ENCODE peak calls at places on chromosomes 12 and 14, in eight cellular contexts. One of them, this sample, is unnamed.

GRCh38 chr14:91361236-91361811 is 56.3 kb downstream of the CCDC88C start:
- DNase-seq in stomach: no peak
- DNase-seq in pancreas: no peak
- DNase-seq in left lung: peak; percentile 82
- DNase-seq in K562: no peak
- DNase-seq in colonic mucosa: no peak
- DNase-seq in fibroblast of the aortic adventitia: peak; percentile 17
- DNase-seq in left ventricle myocardium inferior: no peak
- DNase-seq in this sample: no peak

GRCh38 chr14:41096131-41096530 is 510.5 kb upstream of the LRFN5 start:
- DNase-seq in stomach: no peak
- DNase-seq in pancreas: no peak
- DNase-seq in left lung: no peak
- DNase-seq in K562: no peak
- DNase-seq in colonic mucosa: no peak
- DNase-seq in fibroblast of the aortic adventitia: no peak
- DNase-seq in left ventricle myocardium inferior: no peak
- DNase-seq in this sample: no peak

GRCh38 chr12:26361964-26362363 is 166.6 kb downstream of the SSPN start:
- DNase-seq in stomach: no peak
- DNase-seq in pancreas: no peak
- DNase-seq in left lung: no peak
- DNase-seq in K562: no peak
- DNase-seq in colonic mucosa: no peak
- DNase-seq in fibroblast of the aortic adventitia: no peak
- DNase-seq in left ventricle myocardium inferior: no peak
- DNase-seq in this sample: no peak

GRCh38 chr12:6608592-6609311 is 1.6 kb upstream of the CHD4 start:
- DNase-seq in stomach: no peak
- DNase-seq in pancreas: no peak
- DNase-seq in left lung: no peak
- DNase-seq in K562: no peak
- DNase-seq in colonic mucosa: no peak
- DNase-seq in fibroblast of the aortic adventitia: peak; percentile 37
- DNase-seq in left ventricle myocardium inferior: peak; percentile 25
- DNase-seq in this sample: no peak

GRCh38 chr12:86134571-86134970 is 121.6 kb downstream of the MGAT4C start:
- DNase-seq in stomach: no peak
- DNase-seq in pancreas: no peak
- DNase-seq in left lung: no peak
- DNase-seq in K562: no peak
- DNase-seq in colonic mucosa: no peak
- DNase-seq in fibroblast of the aortic adventitia: peak; percentile 13
- DNase-seq in left ventricle myocardium inferior: no peak
- DNase-seq in this sample: no peak

GRCh38 chr12:65656904-65657351 is 167.4 kb upstream of the HMGA2 start:
- DNase-seq in stomach: no peak
- DNase-seq in pancreas: no peak
- DNase-seq in left lung: no peak
- DNase-seq in K562: peak; percentile 26
- DNase-seq in colonic mucosa: no peak
- DNase-seq in fibroblast of the aortic adventitia: peak; percentile 94
- DNase-seq in left ventricle myocardium inferior: no peak
- DNase-seq in this sample: peak; percentile 100

GRCh38 chr14:64671591-64671990 is 32.6 kb upstream of the PLEKHG3 start:
- DNase-seq in stomach: no peak
- DNase-seq in pancreas: no peak
- DNase-seq in left lung: no peak
- DNase-seq in K562: peak; percentile 37
- DNase-seq in colonic mucosa: no peak
- DNase-seq in fibroblast of the aortic adventitia: peak; percentile 88
- DNase-seq in left ventricle myocardium inferior: no peak
- DNase-seq in this sample: peak; percentile 58

GRCh38 chr12:71605034-71605433 is 58.6 kb downstream of the ZFC3H1 start:
- DNase-seq in stomach: no peak
- DNase-seq in pancreas: no peak
- DNase-seq in left lung: no peak
- DNase-seq in K562: no peak
- DNase-seq in colonic mucosa: no peak
- DNase-seq in fibroblast of the aortic adventitia: no peak
- DNase-seq in left ventricle myocardium inferior: no peak
- DNase-seq in this sample: no peak

GRCh38 chr12:92614502-92614901 is 88.3 kb upstream of the PLEKHG7 start:
- DNase-seq in stomach: no peak
- DNase-seq in pancreas: no peak
- DNase-seq in left lung: no peak
- DNase-seq in K562: no peak
- DNase-seq in colonic mucosa: no peak
- DNase-seq in fibroblast of the aortic adventitia: peak; percentile 19
- DNase-seq in left ventricle myocardium inferior: no peak
- DNase-seq in this sample: no peak

GRCh38 chr14:44941591-44941990 is 20.2 kb downstream of the KLHL28 start:
- DNase-seq in stomach: no peak
- DNase-seq in pancreas: no peak
- DNase-seq in left lung: no peak
- DNase-seq in K562: no peak
- DNase-seq in colonic mucosa: no peak
- DNase-seq in fibroblast of the aortic adventitia: peak; percentile 25
- DNase-seq in left ventricle myocardium inferior: no peak
- DNase-seq in this sample: no peak

GRCh38 chr12:63845726-63846125 is 1.2 kb downstream of the SRGAP1 start:
- DNase-seq in stomach: no peak
- DNase-seq in pancreas: no peak
- DNase-seq in left lung: no peak
- DNase-seq in K562: no peak
- DNase-seq in colonic mucosa: peak; percentile 52
- DNase-seq in fibroblast of the aortic adventitia: peak; percentile 58
- DNase-seq in left ventricle myocardium inferior: no peak
- DNase-seq in this sample: no peak

GRCh38 chr12:124361074-124361965 is 66.4 kb downstream of the RFLNA start:
- DNase-seq in stomach: no peak
- DNase-seq in pancreas: no peak
- DNase-seq in left lung: no peak
- DNase-seq in K562: no peak
- DNase-seq in colonic mucosa: peak; percentile 45
- DNase-seq in fibroblast of the aortic adventitia: peak; percentile 44
- DNase-seq in left ventricle myocardium inferior: no peak
- DNase-seq in this sample: no peak

GRCh38 chr12:53701518-53702264 is 25.6 kb downstream of the CALCOCO1 start:
- DNase-seq in stomach: peak; percentile 85
- DNase-seq in pancreas: peak; percentile 88
- DNase-seq in left lung: peak; percentile 92
- DNase-seq in K562: peak; percentile 76
- DNase-seq in colonic mucosa: peak; percentile 84
- DNase-seq in fibroblast of the aortic adventitia: peak; percentile 81
- DNase-seq in left ventricle myocardium inferior: peak; percentile 80
- DNase-seq in this sample: peak; percentile 45

GRCh38 chr12:75585309-75585708 is 73.9 kb upstream of the KRR1 start:
- DNase-seq in stomach: no peak
- DNase-seq in pancreas: no peak
- DNase-seq in left lung: no peak
- DNase-seq in K562: no peak
- DNase-seq in colonic mucosa: no peak
- DNase-seq in fibroblast of the aortic adventitia: peak; percentile 85
- DNase-seq in left ventricle myocardium inferior: no peak
- DNase-seq in this sample: no peak

GRCh38 chr12:80625901-80626300 is 81.5 kb upstream of the MYF6 start:
- DNase-seq in stomach: no peak
- DNase-seq in pancreas: no peak
- DNase-seq in left lung: no peak
- DNase-seq in K562: no peak
- DNase-seq in colonic mucosa: no peak
- DNase-seq in fibroblast of the aortic adventitia: no peak
- DNase-seq in left ventricle myocardium inferior: no peak
- DNase-seq in this sample: no peak

GRCh38 chr12:132218915-132219314 is 74.7 kb downstream of the NOC4L start:
- DNase-seq in stomach: no peak
- DNase-seq in pancreas: peak; percentile 43
- DNase-seq in left lung: peak; percentile 47
- DNase-seq in K562: peak; percentile 71
- DNase-seq in colonic mucosa: no peak
- DNase-seq in fibroblast of the aortic adventitia: no peak
- DNase-seq in left ventricle myocardium inferior: no peak
- DNase-seq in this sample: no peak

GRCh38 chr14:99938376-99938775 is 126.8 kb upstream of the EVL start:
- DNase-seq in stomach: no peak
- DNase-seq in pancreas: no peak
- DNase-seq in left lung: no peak
- DNase-seq in K562: no peak
- DNase-seq in colonic mucosa: no peak
- DNase-seq in fibroblast of the aortic adventitia: no peak
- DNase-seq in left ventricle myocardium inferior: no peak
- DNase-seq in this sample: no peak

GRCh38 chr12:95244350-95244749 is 26.7 kb downstream of the VEZT start:
- DNase-seq in stomach: no peak
- DNase-seq in pancreas: no peak
- DNase-seq in left lung: no peak
- DNase-seq in K562: peak; percentile 45
- DNase-seq in colonic mucosa: no peak
- DNase-seq in fibroblast of the aortic adventitia: no peak
- DNase-seq in left ventricle myocardium inferior: no peak
- DNase-seq in this sample: no peak
- H3K4me3 ChIP-seq in stomach: no peak overlapping the region
- H3K4me3 ChIP-seq in pancreas: no peak overlapping the region
- H3K4me3 ChIP-seq in left lung: no peak overlapping the region
- H3K4me3 ChIP-seq in K562: no peak overlapping the region
- H3K4me3 ChIP-seq in colonic mucosa: no peak overlapping the region
- H3K4me3 ChIP-seq in fibroblast of the aortic adventitia: no peak overlapping the region
- H3K4me3 ChIP-seq in left ventricle myocardium inferior: no peak overlapping the region
- H3K4me3 ChIP-seq in this sample: no peak overlapping the region

GRCh38 chr14:20834899-20835298 is 32.3 kb upstream of the RNASE1 start:
- DNase-seq in stomach: no peak
- DNase-seq in pancreas: no peak
- DNase-seq in left lung: no peak
- DNase-seq in K562: no peak
- DNase-seq in colonic mucosa: no peak
- DNase-seq in fibroblast of the aortic adventitia: no peak
- DNase-seq in left ventricle myocardium inferior: no peak
- DNase-seq in this sample: no peak

GRCh38 chr14:20841096-20841495 is 38.5 kb upstream of the RNASE1 start:
- DNase-seq in stomach: no peak
- DNase-seq in pancreas: no peak
- DNase-seq in left lung: no peak
- DNase-seq in K562: no peak
- DNase-seq in colonic mucosa: no peak
- DNase-seq in fibroblast of the aortic adventitia: no peak
- DNase-seq in left ventricle myocardium inferior: no peak
- DNase-seq in this sample: no peak

GRCh38 chr14:20830831-20831230 is 28.2 kb upstream of the RNASE1 start:
- DNase-seq in stomach: no peak
- DNase-seq in pancreas: no peak
- DNase-seq in left lung: no peak
- DNase-seq in K562: no peak
- DNase-seq in colonic mucosa: no peak
- DNase-seq in fibroblast of the aortic adventitia: no peak
- DNase-seq in left ventricle myocardium inferior: no peak
- DNase-seq in this sample: no peak

GRCh38 chr14:20836668-20837338 is 34.2 kb upstream of the RNASE1 start:
- DNase-seq in stomach: peak; percentile 58
- DNase-seq in pancreas: no peak
- DNase-seq in left lung: no peak
- DNase-seq in K562: peak; percentile 32
- DNase-seq in colonic mucosa: no peak
- DNase-seq in fibroblast of the aortic adventitia: peak; percentile 54
- DNase-seq in left ventricle myocardium inferior: no peak
- DNase-seq in this sample: no peak
- TF ChIP-seq CTCF in stomach: peak; percentile 19
- TF ChIP-seq CTCF in pancreas: peak; percentile 37
- TF ChIP-seq CTCF in left lung: peak; percentile 48
- TF ChIP-seq CTCF in K562: peak; percentile 23
- TF ChIP-seq CTCF in colonic mucosa: no peak
- TF ChIP-seq CTCF in fibroblast of the aortic adventitia: peak; percentile 54
- TF ChIP-seq CTCF in left ventricle myocardium inferior: peak; percentile 50
- TF ChIP-seq CTCF in this sample: peak; percentile 43

DNA sequence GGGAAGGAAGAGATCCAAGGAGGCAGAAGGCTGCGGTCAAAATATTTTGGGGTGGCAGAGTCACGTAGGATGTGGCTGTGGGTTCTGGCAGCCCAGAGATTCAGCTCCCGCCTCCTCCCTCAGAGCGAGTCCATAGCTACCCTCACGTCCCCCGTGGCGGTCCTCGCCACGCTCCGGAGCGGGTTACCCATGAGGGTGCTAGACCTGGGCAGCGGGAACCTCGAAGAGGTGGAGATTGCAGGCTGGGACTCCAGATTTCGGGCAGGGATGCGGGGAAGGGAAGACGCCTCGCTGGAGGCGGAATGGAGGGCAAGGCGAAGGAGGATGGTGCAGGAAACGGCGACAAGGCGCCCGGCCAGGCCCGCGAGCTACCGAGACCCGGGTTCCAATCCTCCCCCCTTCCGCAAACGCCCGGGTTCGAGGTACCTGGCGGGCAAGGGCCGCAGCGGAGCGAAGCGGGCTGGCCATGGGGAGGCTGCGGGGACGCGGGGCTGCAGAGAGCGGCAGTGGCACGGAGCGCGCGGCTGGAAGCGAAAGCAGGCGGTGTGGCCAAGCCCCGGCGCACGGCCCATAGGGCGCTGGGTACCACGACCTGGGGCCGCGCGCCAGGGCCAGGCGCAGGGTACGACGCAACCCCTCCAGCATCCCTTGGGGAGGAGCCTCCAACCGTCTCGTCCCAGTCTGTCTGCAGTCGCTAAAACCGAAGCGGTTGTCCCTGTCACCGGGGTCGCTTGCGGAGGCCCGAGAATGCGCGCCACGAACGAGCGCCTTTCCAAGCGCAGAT is 46.2 kb downstream of the BCAT1 start:
- DNase-seq in stomach: no peak
- DNase-seq in pancreas: peak; percentile 61
- DNase-seq in left lung: peak; percentile 91
- DNase-seq in K562: no peak
- DNase-seq in colonic mucosa: no peak
- DNase-seq in fibroblast of the aortic adventitia: no peak
- DNase-seq in left ventricle myocardium inferior: peak; percentile 22
- DNase-seq in this sample: no peak
- H3K4me3 ChIP-seq in stomach: peak overlapping the region; percentile 48
- H3K4me3 ChIP-seq in pancreas: peak overlapping the region; percentile 14
- H3K4me3 ChIP-seq in left lung: peak overlapping the region; percentile 67
- H3K4me3 ChIP-seq in K562: no peak overlapping the region
- H3K4me3 ChIP-seq in colonic mucosa: peak overlapping the region; percentile 28
- H3K4me3 ChIP-seq in fibroblast of the aortic adventitia: peak overlapping the region; percentile 62
- H3K4me3 ChIP-seq in left ventricle myocardium inferior: peak overlapping the region; percentile 72
- H3K4me3 ChIP-seq in this sample: peak overlapping the region; percentile 59

DNA sequence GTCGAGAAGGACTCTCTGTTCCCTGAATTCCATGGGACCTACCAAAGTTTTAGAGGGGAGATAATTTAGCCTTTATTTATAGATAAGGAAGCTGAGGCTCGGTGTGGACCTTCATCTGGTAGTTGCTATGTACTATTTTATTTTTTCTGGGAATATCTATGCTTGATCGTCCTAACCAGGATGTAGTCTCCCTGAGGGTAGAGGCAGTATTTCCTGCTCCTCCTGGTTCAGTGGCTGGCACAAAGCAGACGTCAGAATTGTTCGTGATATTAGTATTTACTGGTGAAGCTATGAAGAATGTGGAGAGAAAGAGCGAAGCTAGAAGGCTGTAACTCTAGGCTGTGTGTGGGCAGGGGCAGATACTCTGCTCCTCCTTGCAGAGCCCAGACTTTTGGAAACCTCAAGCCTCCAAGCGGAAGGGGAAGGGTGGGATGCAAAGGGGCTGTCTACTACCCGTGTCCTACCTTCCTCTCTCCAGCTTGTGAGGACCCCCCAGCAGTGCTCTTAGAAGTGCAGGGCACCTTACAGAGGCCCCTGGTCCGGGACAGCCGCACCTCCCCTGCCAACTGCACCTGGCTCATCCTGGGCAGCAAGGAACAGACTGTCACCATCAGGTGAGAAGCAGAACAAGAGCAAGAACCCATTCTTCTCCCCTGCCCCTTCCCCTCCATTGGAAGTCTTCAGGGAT is 1.4 kb downstream of the LRP10 start:
- DNase-seq in stomach: no peak
- DNase-seq in pancreas: no peak
- DNase-seq in left lung: no peak
- DNase-seq in K562: no peak
- DNase-seq in colonic mucosa: no peak
- DNase-seq in fibroblast of the aortic adventitia: no peak
- DNase-seq in left ventricle myocardium inferior: no peak
- DNase-seq in this sample: no peak
- TF ChIP-seq CTCF in stomach: no peak
- TF ChIP-seq CTCF in pancreas: no peak
- TF ChIP-seq CTCF in left lung: no peak
- TF ChIP-seq CTCF in K562: no peak
- TF ChIP-seq CTCF in colonic mucosa: no peak
- TF ChIP-seq CTCF in fibroblast of the aortic adventitia: no peak
- TF ChIP-seq CTCF in left ventricle myocardium inferior: peak; percentile 12
- TF ChIP-seq CTCF in this sample: no peak